ENCODE peak calls at places on chromosomes 4 and X, in seven cellular contexts. One of them, this sample, is unnamed.

GRCh38 chr4:189305500-189305899 is 635.2 kb upstream of the FRG1 start:
- DNase-seq in A549: no peak
- DNase-seq in fibroblast of the aortic adventitia: no peak
- DNase-seq in astrocyte of the spinal cord: no peak
- DNase-seq in colonic mucosa: no peak
- DNase-seq in ovary: no peak
- DNase-seq in upper lobe of right lung: no peak
- DNase-seq in this sample: no peak

GRCh38 chr4:53646792-53647191 is 55.5 kb upstream of the LNX1 start:
- DNase-seq in A549: no peak
- DNase-seq in fibroblast of the aortic adventitia: no peak
- DNase-seq in astrocyte of the spinal cord: no peak
- DNase-seq in colonic mucosa: peak
- DNase-seq in ovary: no peak
- DNase-seq in upper lobe of right lung: no peak
- DNase-seq in this sample: no peak

GRCh38 chrX:77447339-77448149 is at the start of gene FGF16:
- DNase-seq in A549: no peak
- DNase-seq in fibroblast of the aortic adventitia: no peak
- DNase-seq in astrocyte of the spinal cord: no peak
- DNase-seq in colonic mucosa: no peak
- DNase-seq in ovary: no peak
- DNase-seq in upper lobe of right lung: peak
- DNase-seq in this sample: no peak

GRCh38 chrX:153971632-153972367 is at the start of gene HCFC1:
- DNase-seq in A549: peak
- DNase-seq in fibroblast of the aortic adventitia: peak
- DNase-seq in astrocyte of the spinal cord: peak
- DNase-seq in colonic mucosa: peak
- DNase-seq in ovary: peak
- DNase-seq in upper lobe of right lung: peak
- DNase-seq in this sample: peak

GRCh38 chr4:162056947-162057346 is 106.9 kb downstream of the FSTL5 start:
- DNase-seq in A549: no peak
- DNase-seq in fibroblast of the aortic adventitia: no peak
- DNase-seq in astrocyte of the spinal cord: no peak
- DNase-seq in colonic mucosa: no peak
- DNase-seq in ovary: no peak
- DNase-seq in upper lobe of right lung: no peak
- DNase-seq in this sample: no peak

GRCh38 chrX:136916827-136917226 is 36.3 kb upstream of the RBMX start:
- DNase-seq in A549: no peak
- DNase-seq in fibroblast of the aortic adventitia: no peak
- DNase-seq in astrocyte of the spinal cord: no peak
- DNase-seq in colonic mucosa: no peak
- DNase-seq in ovary: no peak
- DNase-seq in upper lobe of right lung: no peak
- DNase-seq in this sample: no peak

GRCh38 chrX:41333744-41333993 is 293 bp upstream of the DDX3X start:
- DNase-seq in A549: peak
- DNase-seq in fibroblast of the aortic adventitia: peak
- DNase-seq in astrocyte of the spinal cord: peak
- DNase-seq in colonic mucosa: no peak
- DNase-seq in ovary: peak
- DNase-seq in upper lobe of right lung: no peak
- DNase-seq in this sample: peak

GRCh38 chr4:159070742-159071141 is 32.1 kb upstream of the RAPGEF2 start:
- DNase-seq in A549: no peak
- DNase-seq in fibroblast of the aortic adventitia: peak
- DNase-seq in astrocyte of the spinal cord: peak
- DNase-seq in colonic mucosa: no peak
- DNase-seq in ovary: no peak
- DNase-seq in upper lobe of right lung: no peak
- DNase-seq in this sample: peak

GRCh38 chrX:153400146-153401132 is 711 bp downstream of the PNMA6E start:
- DNase-seq in A549: peak
- DNase-seq in fibroblast of the aortic adventitia: no peak
- DNase-seq in astrocyte of the spinal cord: no peak
- DNase-seq in colonic mucosa: no peak
- DNase-seq in ovary: no peak
- DNase-seq in upper lobe of right lung: peak
- DNase-seq in this sample: peak

GRCh38 chr4:76830612-76831474 is 67.1 kb downstream of the SOWAHB start:
- DNase-seq in A549: peak
- DNase-seq in fibroblast of the aortic adventitia: peak
- DNase-seq in astrocyte of the spinal cord: peak
- DNase-seq in colonic mucosa: peak
- DNase-seq in ovary: peak
- DNase-seq in upper lobe of right lung: no peak
- DNase-seq in this sample: peak

GRCh38 chrX:122777766-122778165 is 406.3 kb upstream of the GRIA3 start:
- DNase-seq in A549: no peak
- DNase-seq in fibroblast of the aortic adventitia: peak
- DNase-seq in astrocyte of the spinal cord: no peak
- DNase-seq in colonic mucosa: no peak
- DNase-seq in ovary: no peak
- DNase-seq in upper lobe of right lung: no peak
- DNase-seq in this sample: no peak

GRCh38 chr4:121072836-121073362 is 564 bp upstream of the NDNF start:
- DNase-seq in A549: no peak
- DNase-seq in fibroblast of the aortic adventitia: no peak
- DNase-seq in astrocyte of the spinal cord: no peak
- DNase-seq in colonic mucosa: peak
- DNase-seq in ovary: no peak
- DNase-seq in upper lobe of right lung: peak
- DNase-seq in this sample: no peak

GRCh38 chr4:121070696-121071639 is 1.4 kb downstream of the NDNF start:
- DNase-seq in A549: peak
- DNase-seq in fibroblast of the aortic adventitia: peak
- DNase-seq in astrocyte of the spinal cord: no peak
- DNase-seq in colonic mucosa: peak
- DNase-seq in ovary: peak
- DNase-seq in upper lobe of right lung: peak
- DNase-seq in this sample: peak

GRCh38 chr4:121071640-121072037 is 696 bp downstream of the NDNF start:
- DNase-seq in A549: no peak
- DNase-seq in fibroblast of the aortic adventitia: no peak
- DNase-seq in astrocyte of the spinal cord: no peak
- DNase-seq in colonic mucosa: no peak
- DNase-seq in ovary: no peak
- DNase-seq in upper lobe of right lung: no peak
- DNase-seq in this sample: no peak

GRCh38 chr4:121072080-121072835 is at the start of gene NDNF:
- DNase-seq in A549: no peak
- DNase-seq in fibroblast of the aortic adventitia: peak
- DNase-seq in astrocyte of the spinal cord: peak
- DNase-seq in colonic mucosa: peak
- DNase-seq in ovary: peak
- DNase-seq in upper lobe of right lung: peak
- DNase-seq in this sample: peak

GRCh38 chr4:121073672-121074386 is 1.5 kb upstream of the NDNF start:
- DNase-seq in A549: no peak
- DNase-seq in fibroblast of the aortic adventitia: no peak
- DNase-seq in astrocyte of the spinal cord: no peak
- DNase-seq in colonic mucosa: peak
- DNase-seq in ovary: no peak
- DNase-seq in upper lobe of right lung: no peak
- DNase-seq in this sample: no peak
- TF ChIP-seq CTCF in A549: no peak
- TF ChIP-seq CTCF in fibroblast of the aortic adventitia: no peak
- TF ChIP-seq CTCF in astrocyte of the spinal cord: no peak
- TF ChIP-seq CTCF in colonic mucosa: no peak
- TF ChIP-seq CTCF in ovary: no peak
- TF ChIP-seq CTCF in upper lobe of right lung: no peak
- TF ChIP-seq CTCF in this sample: no peak

DNA sequence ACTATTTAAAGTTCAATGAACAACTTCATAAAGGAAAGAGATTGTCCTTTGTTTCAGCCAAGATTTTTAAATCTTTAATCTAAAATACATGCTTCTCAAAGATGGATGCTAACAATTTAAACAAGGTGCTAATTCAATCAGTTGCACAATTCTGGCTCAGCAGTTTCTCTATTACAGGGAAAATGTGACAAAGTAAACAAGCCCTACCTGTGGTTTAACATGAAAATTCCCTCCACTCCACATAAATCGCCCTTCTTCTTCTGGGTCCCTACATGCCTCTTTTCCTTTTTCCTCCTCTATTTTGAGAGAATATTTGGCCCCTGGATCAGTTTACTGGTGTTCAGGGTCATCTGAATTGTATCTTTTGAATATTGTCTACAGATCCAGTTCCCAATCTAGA is 80.6 kb downstream of the FRYL start:
- DNase-seq in A549: peak
- DNase-seq in fibroblast of the aortic adventitia: no peak
- DNase-seq in astrocyte of the spinal cord: no peak
- DNase-seq in colonic mucosa: no peak
- DNase-seq in ovary: no peak
- DNase-seq in upper lobe of right lung: no peak
- DNase-seq in this sample: no peak
- H3K4me3 ChIP-seq in A549: peak
- H3K4me3 ChIP-seq in fibroblast of the aortic adventitia: no peak
- H3K4me3 ChIP-seq in astrocyte of the spinal cord: peak
- H3K4me3 ChIP-seq in colonic mucosa: no peak
- H3K4me3 ChIP-seq in ovary: no peak
- H3K4me3 ChIP-seq in upper lobe of right lung: no peak
- H3K4me3 ChIP-seq in this sample: peak

GRCh38 chr4:114378306-114378903 is 220.2 kb upstream of the UGT8 start:
- DNase-seq in A549: peak
- DNase-seq in fibroblast of the aortic adventitia: peak
- DNase-seq in astrocyte of the spinal cord: peak
- DNase-seq in colonic mucosa: no peak
- DNase-seq in ovary: no peak
- DNase-seq in upper lobe of right lung: no peak
- DNase-seq in this sample: peak
- TF ChIP-seq CTCF in A549: peak
- TF ChIP-seq CTCF in fibroblast of the aortic adventitia: peak
- TF ChIP-seq CTCF in astrocyte of the spinal cord: peak
- TF ChIP-seq CTCF in colonic mucosa: peak
- TF ChIP-seq CTCF in ovary: no peak
- TF ChIP-seq CTCF in upper lobe of right lung: peak
- TF ChIP-seq CTCF in this sample: peak

GRCh38 chr4:151458148-151458547 is 49.2 kb downstream of the FHIP1A start:
- DNase-seq in A549: no peak
- DNase-seq in fibroblast of the aortic adventitia: no peak
- DNase-seq in astrocyte of the spinal cord: no peak
- DNase-seq in colonic mucosa: no peak
- DNase-seq in ovary: no peak
- DNase-seq in upper lobe of right lung: no peak
- DNase-seq in this sample: no peak

GRCh38 chr4:151459380-151459779 is 50.4 kb downstream of the FHIP1A start:
- DNase-seq in A549: no peak
- DNase-seq in fibroblast of the aortic adventitia: no peak
- DNase-seq in astrocyte of the spinal cord: no peak
- DNase-seq in colonic mucosa: no peak
- DNase-seq in ovary: no peak
- DNase-seq in upper lobe of right lung: no peak
- DNase-seq in this sample: no peak

GRCh38 chr4:151460434-151460833 is 51.5 kb downstream of the FHIP1A start:
- DNase-seq in A549: no peak
- DNase-seq in fibroblast of the aortic adventitia: no peak
- DNase-seq in astrocyte of the spinal cord: no peak
- DNase-seq in colonic mucosa: no peak
- DNase-seq in ovary: no peak
- DNase-seq in upper lobe of right lung: no peak
- DNase-seq in this sample: no peak

GRCh38 chr4:151454513-151454912 is 45.5 kb downstream of the FHIP1A start:
- DNase-seq in A549: no peak
- DNase-seq in fibroblast of the aortic adventitia: no peak
- DNase-seq in astrocyte of the spinal cord: no peak
- DNase-seq in colonic mucosa: no peak
- DNase-seq in ovary: no peak
- DNase-seq in upper lobe of right lung: no peak
- DNase-seq in this sample: no peak

GRCh38 chr4:151455212-151455611 is 46.2 kb downstream of the FHIP1A start:
- DNase-seq in A549: no peak
- DNase-seq in fibroblast of the aortic adventitia: no peak
- DNase-seq in astrocyte of the spinal cord: no peak
- DNase-seq in colonic mucosa: no peak
- DNase-seq in ovary: no peak
- DNase-seq in upper lobe of right lung: no peak
- DNase-seq in this sample: no peak
- H3K4me3 ChIP-seq in A549: no peak
- H3K4me3 ChIP-seq in fibroblast of the aortic adventitia: no peak
- H3K4me3 ChIP-seq in astrocyte of the spinal cord: no peak
- H3K4me3 ChIP-seq in colonic mucosa: no peak
- H3K4me3 ChIP-seq in ovary: no peak
- H3K4me3 ChIP-seq in upper lobe of right lung: no peak
- H3K4me3 ChIP-seq in this sample: no peak

DNA sequence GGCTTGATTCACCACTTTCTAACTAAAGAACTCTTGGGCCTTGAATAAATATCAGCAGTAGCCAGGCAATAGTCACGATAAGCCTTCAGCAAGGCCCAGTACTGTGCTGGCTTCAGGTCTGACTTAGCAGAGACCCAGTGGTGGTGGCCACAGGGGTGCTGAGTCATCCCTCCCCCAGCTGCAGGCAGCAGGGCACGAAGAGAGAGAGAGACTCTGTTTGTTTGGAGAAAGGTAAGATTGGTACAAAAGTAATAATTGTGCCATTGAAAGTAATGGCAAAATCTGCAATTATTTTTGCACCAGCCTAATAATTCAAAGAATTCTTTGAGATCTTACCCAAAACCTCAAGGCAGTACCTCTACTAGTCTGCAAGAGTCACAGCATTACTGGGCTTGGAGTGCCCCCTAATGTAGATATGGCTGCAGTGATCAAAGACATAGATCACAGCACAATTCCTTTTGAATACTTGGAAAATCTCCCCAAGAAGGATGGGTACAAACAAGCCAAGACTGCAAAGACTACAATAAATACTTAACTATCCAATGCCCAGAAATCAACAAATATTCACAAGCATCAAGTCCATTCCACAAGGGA is 159.5 kb upstream of the USP38 start:
- DNase-seq in A549: peak
- DNase-seq in fibroblast of the aortic adventitia: peak
- DNase-seq in astrocyte of the spinal cord: peak
- DNase-seq in colonic mucosa: no peak
- DNase-seq in ovary: no peak
- DNase-seq in upper lobe of right lung: no peak
- DNase-seq in this sample: peak
- TF ChIP-seq CTCF in A549: peak
- TF ChIP-seq CTCF in fibroblast of the aortic adventitia: peak
- TF ChIP-seq CTCF in astrocyte of the spinal cord: peak
- TF ChIP-seq CTCF in colonic mucosa: no peak
- TF ChIP-seq CTCF in ovary: peak
- TF ChIP-seq CTCF in upper lobe of right lung: peak
- TF ChIP-seq CTCF in this sample: peak

GRCh38 chrX:23785564-23785963 is 2.6 kb downstream of the SAT1 start:
- DNase-seq in A549: peak
- DNase-seq in fibroblast of the aortic adventitia: no peak
- DNase-seq in astrocyte of the spinal cord: no peak
- DNase-seq in colonic mucosa: no peak
- DNase-seq in ovary: no peak
- DNase-seq in upper lobe of right lung: no peak
- DNase-seq in this sample: peak
- H3K4me3 ChIP-seq in A549: peak
- H3K4me3 ChIP-seq in fibroblast of the aortic adventitia: no peak
- H3K4me3 ChIP-seq in astrocyte of the spinal cord: no peak
- H3K4me3 ChIP-seq in colonic mucosa: peak
- H3K4me3 ChIP-seq in ovary: no peak
- H3K4me3 ChIP-seq in upper lobe of right lung: peak
- H3K4me3 ChIP-seq in this sample: no peak

This sample was measured in cardiac fibroblast.